ENCODE peak calls at places on chromosomes 7 and 10, in four cellular contexts. One of them, this sample, is unnamed.

GRCh38 chr10:33422779-33423520 is 88.5 kb upstream of the NRP1 start:
- DNase-seq in A549: no peak
- DNase-seq in uterus: peak
- DNase-seq in psoas muscle: no peak
- DNase-seq in this sample: no peak

GRCh38 chr10:102322914-102323313 is 72.6 kb upstream of the NFKB2 start:
- DNase-seq in A549: no peak
- DNase-seq in uterus: no peak
- DNase-seq in psoas muscle: no peak
- DNase-seq in this sample: no peak

GRCh38 chr7:123230603-123231002 is 30.8 kb upstream of the SLC13A1 start:
- DNase-seq in psoas muscle: no peak
- DNase-seq in A549: no peak
- DNase-seq in uterus: no peak
- DNase-seq in this sample: no peak

GRCh38 chr10:126059101-126059826 is 162.9 kb downstream of the FANK1 start:
- DNase-seq in psoas muscle: no peak
- DNase-seq in A549: peak
- DNase-seq in uterus: no peak
- DNase-seq in this sample: no peak

GRCh38 chr7:29892231-29892630 is 85.9 kb downstream of the WIPF3 start:
- DNase-seq in uterus: no peak
- DNase-seq in A549: no peak
- DNase-seq in psoas muscle: no peak
- DNase-seq in this sample: no peak

GRCh38 chr7:111485981-111486380 is 76.3 kb downstream of the IMMP2L start:
- DNase-seq in uterus: no peak
- DNase-seq in psoas muscle: no peak
- DNase-seq in A549: no peak
- DNase-seq in this sample: no peak

GRCh38 chr10:4947039-4947634 is 16.1 kb upstream of the AKR1C1 start:
- DNase-seq in A549: peak
- DNase-seq in psoas muscle: no peak
- DNase-seq in uterus: no peak
- DNase-seq in this sample: no peak

GRCh38 chr7:142797342-142797798 is 26.6 kb downstream of the PRSS2 start:
- DNase-seq in psoas muscle: no peak
- DNase-seq in uterus: no peak
- DNase-seq in A549: no peak
- DNase-seq in this sample: no peak

GRCh38 chr10:43594944-43595589 is 11.2 kb upstream of the ZNF485 start:
- DNase-seq in A549: no peak
- DNase-seq in uterus: no peak
- DNase-seq in psoas muscle: no peak
- DNase-seq in this sample: peak

GRCh38 chr10:80498039-80498832 is 39.5 kb upstream of the SH2D4B start:
- DNase-seq in A549: no peak
- DNase-seq in uterus: no peak
- DNase-seq in psoas muscle: peak
- DNase-seq in this sample: no peak

GRCh38 chr10:102241444-102242117 is at the start of gene PITX3:
- DNase-seq in psoas muscle: peak
- DNase-seq in A549: peak
- DNase-seq in uterus: peak
- DNase-seq in this sample: peak

GRCh38 chr10:78035025-78035424 is 1.4 kb downstream of the RPS24 start:
- DNase-seq in A549: no peak
- DNase-seq in psoas muscle: no peak
- DNase-seq in uterus: no peak
- DNase-seq in this sample: no peak

GRCh38 chr7:1460757-1461639 is 1.7 kb upstream of the MICALL2 start:
- DNase-seq in psoas muscle: peak
- DNase-seq in uterus: peak
- DNase-seq in A549: peak
- DNase-seq in this sample: peak

GRCh38 chr7:3370068-3370704 is 69.1 kb downstream of the SDK1 start:
- DNase-seq in uterus: no peak
- DNase-seq in psoas muscle: no peak
- DNase-seq in A549: no peak
- DNase-seq in this sample: no peak

GRCh38 chr7:102875700-102876192 is 37.1 kb upstream of the LRRC17 start:
- DNase-seq in uterus: no peak
- DNase-seq in A549: peak
- DNase-seq in psoas muscle: no peak
- DNase-seq in this sample: peak

GRCh38 chr7:137074386-137075030 is 206.1 kb downstream of the CHRM2 start:
- DNase-seq in uterus: no peak
- DNase-seq in psoas muscle: no peak
- DNase-seq in A549: no peak
- DNase-seq in this sample: no peak

GRCh38 chr7:15889501-15889900 is 203.0 kb upstream of the MEOX2 start:
- DNase-seq in uterus: no peak
- DNase-seq in psoas muscle: no peak
- DNase-seq in A549: peak
- DNase-seq in this sample: peak

GRCh38 chr10:99667108-99667751 is 7.9 kb downstream of the ENTPD7 start:
- DNase-seq in psoas muscle: no peak
- DNase-seq in uterus: no peak
- DNase-seq in A549: peak
- DNase-seq in this sample: no peak

GRCh38 chr7:55078465-55079372 is 59.9 kb downstream of the EGFR start:
- DNase-seq in uterus: no peak
- DNase-seq in psoas muscle: peak
- DNase-seq in A549: peak
- DNase-seq in this sample: no peak

GRCh38 chr7:140375808-140376730 is 22.3 kb downstream of the SLC37A3 start:
- DNase-seq in A549: no peak
- DNase-seq in psoas muscle: no peak
- DNase-seq in uterus: no peak
- DNase-seq in this sample: no peak

GRCh38 chr10:87761892-87762291 is 56.1 kb downstream of the ATAD1 start:
- DNase-seq in uterus: no peak
- DNase-seq in A549: peak
- DNase-seq in psoas muscle: no peak
- DNase-seq in this sample: peak

GRCh38 chr10:117399341-117400196 is 24.3 kb upstream of the PDZD8 start:
- DNase-seq in psoas muscle: no peak
- DNase-seq in uterus: no peak
- DNase-seq in A549: no peak
- DNase-seq in this sample: no peak

GRCh38 chr10:46559231-46559671 is 2.8 kb upstream of the GPRIN2 start:
- DNase-seq in psoas muscle: peak
- DNase-seq in A549: no peak
- DNase-seq in uterus: peak
- DNase-seq in this sample: peak

GRCh38 chr7:84112771-84113170 is 81.8 kb downstream of the SEMA3A start:
- DNase-seq in A549: no peak
- DNase-seq in psoas muscle: no peak
- DNase-seq in uterus: no peak
- DNase-seq in this sample: no peak

GRCh38 chr7:30285067-30285530 is 702 bp downstream of the ZNRF2 start:
- DNase-seq in psoas muscle: peak
- DNase-seq in uterus: no peak
- DNase-seq in A549: no peak
- DNase-seq in this sample: peak

GRCh38 chr7:1874522-1875389 is 204.7 kb downstream of the ELFN1 start:
- DNase-seq in uterus: no peak
- DNase-seq in psoas muscle: no peak
- DNase-seq in A549: no peak
- DNase-seq in this sample: no peak